ENCODE peak calls at places on chromosome 6, in five cellular contexts. One of them, this sample, is unnamed.
A peak's percentile ranks its signal among the peaks of the same experiment; 100 is the strongest.

GRCh38 chr6:11495565-11496145 is 41.9 kb upstream of the TMEM170B start:
- DNase-seq in HepG2: no peak
- DNase-seq in NB4: no peak
- DNase-seq in WTC11: no peak
- DNase-seq in HCT116: no peak
- DNase-seq in this sample: no peak

GRCh38 chr6:136249336-136249735 is 775 bp downstream of the MTFR2 start:
- DNase-seq in HepG2: no peak
- DNase-seq in NB4: peak; percentile 26
- DNase-seq in WTC11: no peak
- DNase-seq in HCT116: no peak
- DNase-seq in this sample: no peak

GRCh38 chr6:126831461-126831860 is 287.0 kb upstream of the RSPO3 start:
- DNase-seq in HepG2: no peak
- DNase-seq in NB4: no peak
- DNase-seq in WTC11: no peak
- DNase-seq in HCT116: no peak
- DNase-seq in this sample: no peak

GRCh38 chr6:63805808-63806572 is 170.4 kb downstream of the PHF3 start:
- DNase-seq in HepG2: peak; percentile 84
- DNase-seq in NB4: peak; percentile 82
- DNase-seq in WTC11: no peak
- DNase-seq in HCT116: no peak
- DNase-seq in this sample: peak; percentile 4

GRCh38 chr6:112187736-112188135 is 66.6 kb downstream of the LAMA4 start:
- DNase-seq in HepG2: no peak
- DNase-seq in NB4: no peak
- DNase-seq in WTC11: no peak
- DNase-seq in HCT116: no peak
- DNase-seq in this sample: no peak

GRCh38 chr6:44078795-44079671 is 48.2 kb downstream of the MRPL14 start:
- DNase-seq in HepG2: peak; percentile 79
- DNase-seq in NB4: peak; percentile 83
- DNase-seq in WTC11: peak; percentile 86
- DNase-seq in HCT116: peak; percentile 60
- DNase-seq in this sample: peak; percentile 75

GRCh38 chr6:19417713-19418112 is 419.5 kb upstream of the ID4 start:
- DNase-seq in HepG2: no peak
- DNase-seq in NB4: no peak
- DNase-seq in WTC11: no peak
- DNase-seq in HCT116: peak; percentile 90
- DNase-seq in this sample: no peak

GRCh38 chr6:145271086-145271485 is 464.2 kb downstream of the EPM2A start:
- DNase-seq in HepG2: no peak
- DNase-seq in NB4: no peak
- DNase-seq in WTC11: no peak
- DNase-seq in HCT116: no peak
- DNase-seq in this sample: no peak

GRCh38 chr6:95515975-95516374 is 61.4 kb upstream of the MANEA start:
- DNase-seq in HepG2: no peak
- DNase-seq in NB4: no peak
- DNase-seq in WTC11: no peak
- DNase-seq in HCT116: no peak
- DNase-seq in this sample: no peak

GRCh38 chr6:141498980-141499379 is 633.7 kb upstream of the GJE1 start:
- DNase-seq in HepG2: no peak
- DNase-seq in NB4: no peak
- DNase-seq in WTC11: no peak
- DNase-seq in HCT116: no peak
- DNase-seq in this sample: no peak

GRCh38 chr6:155660243-155660977 is 204.8 kb upstream of the NOX3 start:
- DNase-seq in HepG2: no peak
- DNase-seq in NB4: no peak
- DNase-seq in WTC11: no peak
- DNase-seq in HCT116: no peak
- DNase-seq in this sample: no peak

GRCh38 chr6:52053038-52053704 is 34.2 kb downstream of the PKHD1 start:
- DNase-seq in HepG2: no peak
- DNase-seq in NB4: no peak
- DNase-seq in WTC11: no peak
- DNase-seq in HCT116: no peak
- DNase-seq in this sample: no peak

GRCh38 chr6:83518946-83519489 is 6.7 kb downstream of the PRSS35 start:
- DNase-seq in HepG2: no peak
- DNase-seq in NB4: peak; percentile 26
- DNase-seq in WTC11: no peak
- DNase-seq in HCT116: no peak
- DNase-seq in this sample: peak; percentile 37

GRCh38 chr6:69383627-69384026 is 413.2 kb downstream of the LMBRD1 start:
- DNase-seq in HepG2: no peak
- DNase-seq in NB4: no peak
- DNase-seq in WTC11: no peak
- DNase-seq in HCT116: no peak
- DNase-seq in this sample: no peak

GRCh38 chr6:144330588-144330987 is 45.5 kb downstream of the UTRN start:
- DNase-seq in HepG2: no peak
- DNase-seq in NB4: no peak
- DNase-seq in WTC11: peak; percentile 86
- DNase-seq in HCT116: peak; percentile 51
- DNase-seq in this sample: no peak

GRCh38 chr6:137043710-137044365 is 927 bp downstream of the IL20RA start:
- DNase-seq in HepG2: no peak
- DNase-seq in NB4: peak; percentile 12
- DNase-seq in WTC11: peak; percentile 39
- DNase-seq in HCT116: no peak
- DNase-seq in this sample: no peak

GRCh38 chr6:65170273-65170672 is 536.8 kb downstream of the EYS start:
- DNase-seq in HepG2: no peak
- DNase-seq in NB4: no peak
- DNase-seq in WTC11: no peak
- DNase-seq in HCT116: no peak
- DNase-seq in this sample: no peak

GRCh38 chr6:22756365-22756764 is 187.0 kb downstream of the HDGFL1 start:
- DNase-seq in HepG2: no peak
- DNase-seq in NB4: no peak
- DNase-seq in WTC11: no peak
- DNase-seq in HCT116: no peak
- DNase-seq in this sample: no peak

GRCh38 chr6:108945686-108946158 is 97.5 kb downstream of the ARMC2 start:
- DNase-seq in HepG2: no peak
- DNase-seq in NB4: no peak
- DNase-seq in WTC11: peak; percentile 28
- DNase-seq in HCT116: no peak
- DNase-seq in this sample: no peak

GRCh38 chr6:14795451-14795850 is 450.4 kb upstream of the JARID2 start:
- DNase-seq in HepG2: no peak
- DNase-seq in NB4: no peak
- DNase-seq in WTC11: no peak
- DNase-seq in HCT116: no peak
- DNase-seq in this sample: no peak

GRCh38 chr6:68777956-68778355 is 142.9 kb downstream of the ADGRB3 start:
- DNase-seq in HepG2: no peak
- DNase-seq in NB4: no peak
- DNase-seq in WTC11: no peak
- DNase-seq in HCT116: no peak
- DNase-seq in this sample: peak; percentile 36

GRCh38 chr6:159461266-159461665 is 231.8 kb downstream of the SOD2 start:
- DNase-seq in HepG2: no peak
- DNase-seq in NB4: no peak
- DNase-seq in WTC11: no peak
- DNase-seq in HCT116: no peak
- DNase-seq in this sample: no peak

GRCh38 chr6:98831057-98832031 is 3.0 kb upstream of the POU3F2 start:
- DNase-seq in HepG2: no peak
- DNase-seq in NB4: no peak
- DNase-seq in WTC11: peak; percentile 56
- DNase-seq in HCT116: no peak
- DNase-seq in this sample: peak; percentile 67

GRCh38 chr6:154252676-154253075 is 103.9 kb downstream of the IPCEF1 start:
- DNase-seq in HepG2: no peak
- DNase-seq in NB4: peak; percentile 29
- DNase-seq in WTC11: no peak
- DNase-seq in HCT116: no peak
- DNase-seq in this sample: no peak

GRCh38 chr6:6699741-6700367 is 111.3 kb downstream of the LY86 start:
- DNase-seq in HepG2: no peak
- DNase-seq in NB4: peak; percentile 91
- DNase-seq in WTC11: no peak
- DNase-seq in HCT116: peak; percentile 58
- DNase-seq in this sample: peak; percentile 28

GRCh38 chr6:139925894-139926641 is 551.6 kb upstream of the CITED2 start:
- DNase-seq in HepG2: peak; percentile 71
- DNase-seq in NB4: no peak
- DNase-seq in WTC11: no peak
- DNase-seq in HCT116: no peak
- DNase-seq in this sample: peak; percentile 58

GRCh38 chr6:136753624-136754023 is 38.7 kb downstream of the MAP3K5 start:
- DNase-seq in HepG2: no peak
- DNase-seq in NB4: no peak
- DNase-seq in WTC11: no peak
- DNase-seq in HCT116: no peak
- DNase-seq in this sample: no peak

GRCh38 chr6:158170656-158171081 is 2.5 kb downstream of the GTF2H5 start:
- DNase-seq in HepG2: peak; percentile 78
- DNase-seq in NB4: no peak
- DNase-seq in WTC11: no peak
- DNase-seq in HCT116: no peak
- DNase-seq in this sample: no peak

GRCh38 chr6:160986831-160987230 is 4.7 kb upstream of the MAP3K4 start:
- DNase-seq in HepG2: no peak
- DNase-seq in NB4: peak; percentile 18
- DNase-seq in WTC11: no peak
- DNase-seq in HCT116: no peak
- DNase-seq in this sample: no peak

GRCh38 chr6:152720964-152721363 is 23.3 kb downstream of the MYCT1 start:
- DNase-seq in HepG2: no peak
- DNase-seq in NB4: no peak
- DNase-seq in WTC11: no peak
- DNase-seq in HCT116: peak; percentile 40
- DNase-seq in this sample: no peak

GRCh38 chr6:102619585-102619984 is 1226.1 kb downstream of the GRIK2 start:
- DNase-seq in HepG2: peak; percentile 2
- DNase-seq in NB4: peak; percentile 33
- DNase-seq in WTC11: no peak
- DNase-seq in HCT116: peak; percentile 1
- DNase-seq in this sample: peak; percentile 10

GRCh38 chr6:18242062-18242851 is 22.1 kb downstream of the DEK start:
- DNase-seq in HepG2: peak; percentile 62
- DNase-seq in NB4: no peak
- DNase-seq in WTC11: no peak
- DNase-seq in HCT116: peak; percentile 72
- DNase-seq in this sample: no peak

DNA sequence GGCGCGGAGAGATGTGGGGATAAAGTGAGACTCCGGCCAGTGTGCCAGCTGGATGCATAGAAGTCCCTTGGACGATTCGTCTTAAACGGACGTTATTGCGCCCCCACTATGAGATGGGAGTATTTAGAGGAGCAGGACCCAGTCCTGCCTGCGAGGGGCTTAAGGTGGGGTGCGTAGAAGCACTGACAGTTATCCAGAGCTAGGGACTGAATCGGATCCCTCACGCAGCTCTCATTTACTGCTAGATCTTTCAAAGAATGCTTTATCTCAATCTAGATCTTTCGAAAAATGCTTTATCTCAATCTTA is 648 bp downstream of the NT5E start:
- DNase-seq in HepG2: no peak
- DNase-seq in NB4: no peak
- DNase-seq in WTC11: no peak
- DNase-seq in HCT116: no peak
- DNase-seq in this sample: no peak
- TF ChIP-seq MAX in HepG2: no peak
- TF ChIP-seq MAX in NB4: no peak
- TF ChIP-seq MAX in WTC11: no peak
- TF ChIP-seq MAX in HCT116: no peak
- TF ChIP-seq MAX in this sample: no peak

DNA sequence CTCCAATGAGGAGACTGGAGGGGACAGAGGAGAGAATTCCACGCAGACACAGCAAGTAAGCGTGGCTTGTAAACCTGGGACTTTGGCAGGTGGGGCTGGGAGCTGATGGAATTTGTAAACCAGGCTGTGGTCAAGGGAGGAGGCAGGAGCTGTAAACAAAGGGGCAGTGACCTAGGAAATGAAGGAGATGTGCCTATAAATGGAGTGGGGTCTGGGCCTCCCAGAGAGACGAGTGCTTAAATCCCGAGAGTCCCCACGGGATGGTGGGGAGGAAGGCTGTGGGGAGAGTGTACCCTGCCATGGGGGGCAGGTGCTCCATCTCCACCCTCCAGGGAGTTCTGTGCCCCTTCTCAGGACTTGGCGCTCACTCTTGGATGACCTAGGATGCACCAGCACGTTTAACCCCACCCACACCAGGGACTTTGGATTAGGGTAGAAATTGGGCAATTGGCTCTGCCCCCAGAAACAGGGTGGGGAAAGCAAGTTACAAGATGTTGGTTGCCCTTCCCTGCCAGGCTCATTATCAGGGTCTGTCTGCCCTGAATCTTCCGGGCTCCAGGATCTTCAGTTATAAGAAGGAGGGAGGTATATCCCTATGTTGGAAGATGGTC is 4.0 kb upstream of the DHX16 start:
- DNase-seq in HepG2: no peak
- DNase-seq in NB4: no peak
- DNase-seq in WTC11: no peak
- DNase-seq in HCT116: no peak
- DNase-seq in this sample: no peak
- TF ChIP-seq MAX in HepG2: no peak
- TF ChIP-seq MAX in NB4: no peak
- TF ChIP-seq MAX in WTC11: no peak
- TF ChIP-seq MAX in HCT116: no peak
- TF ChIP-seq MAX in this sample: no peak

GRCh38 chr6:132511836-132512230 is 1.1 kb downstream of the STX7 start:
- DNase-seq in HepG2: no peak
- DNase-seq in NB4: peak; percentile 9
- DNase-seq in WTC11: no peak
- DNase-seq in HCT116: no peak
- DNase-seq in this sample: no peak
- TF ChIP-seq MAX in HepG2: no peak
- TF ChIP-seq MAX in NB4: no peak
- TF ChIP-seq MAX in WTC11: no peak
- TF ChIP-seq MAX in HCT116: no peak
- TF ChIP-seq MAX in this sample: no peak

GRCh38 chr6:33144373-33144772 is 47.9 kb downstream of the COL11A2 start:
- DNase-seq in HepG2: no peak
- DNase-seq in NB4: peak; percentile 59
- DNase-seq in WTC11: no peak
- DNase-seq in HCT116: no peak
- DNase-seq in this sample: no peak
- TF ChIP-seq MAX in HepG2: no peak
- TF ChIP-seq MAX in NB4: peak; percentile 94
- TF ChIP-seq MAX in WTC11: no peak
- TF ChIP-seq MAX in HCT116: no peak
- TF ChIP-seq MAX in this sample: no peak